ENCODE peak calls at places on chromosome X, in six cellular contexts. One of them, this sample, is unnamed.

GRCh38 chrX:15522464-15522863 is 21.9 kb downstream of the BMX start:
- DNase-seq in dorsolateral prefrontal cortex: no peak
- DNase-seq in BE2C: no peak
- DNase-seq in bronchial epithelial cell: no peak
- DNase-seq in kidney epithelial cell: no peak
- DNase-seq in fibroblast of mammary gland: no peak
- DNase-seq in this sample: no peak

GRCh38 chrX:7316280-7316679 is 168.3 kb upstream of the PUDP start:
- DNase-seq in dorsolateral prefrontal cortex: no peak
- DNase-seq in BE2C: no peak
- DNase-seq in bronchial epithelial cell: peak
- DNase-seq in kidney epithelial cell: no peak
- DNase-seq in fibroblast of mammary gland: peak
- DNase-seq in this sample: no peak

GRCh38 chrX:84155938-84156337 is 32.1 kb downstream of the RPS6KA6 start:
- DNase-seq in dorsolateral prefrontal cortex: no peak
- DNase-seq in BE2C: no peak
- DNase-seq in bronchial epithelial cell: peak
- DNase-seq in kidney epithelial cell: no peak
- DNase-seq in fibroblast of mammary gland: peak
- DNase-seq in this sample: no peak

GRCh38 chrX:103552236-103552635 is 32.9 kb upstream of the RAB40A start:
- DNase-seq in dorsolateral prefrontal cortex: no peak
- DNase-seq in BE2C: no peak
- DNase-seq in bronchial epithelial cell: no peak
- DNase-seq in kidney epithelial cell: no peak
- DNase-seq in fibroblast of mammary gland: peak
- DNase-seq in this sample: no peak

GRCh38 chrX:101393530-101394305 is 2.9 kb downstream of the RPL36A start:
- DNase-seq in dorsolateral prefrontal cortex: no peak
- DNase-seq in BE2C: no peak
- DNase-seq in bronchial epithelial cell: no peak
- DNase-seq in kidney epithelial cell: no peak
- DNase-seq in fibroblast of mammary gland: peak
- DNase-seq in this sample: no peak

GRCh38 chrX:47513697-47514085 is 30.7 kb upstream of the ZNF41 start:
- DNase-seq in dorsolateral prefrontal cortex: no peak
- DNase-seq in BE2C: no peak
- DNase-seq in bronchial epithelial cell: no peak
- DNase-seq in kidney epithelial cell: no peak
- DNase-seq in fibroblast of mammary gland: peak
- DNase-seq in this sample: no peak

GRCh38 chrX:152480269-152481212 is 29.4 kb upstream of the GABRA3 start:
- DNase-seq in dorsolateral prefrontal cortex: no peak
- DNase-seq in BE2C: no peak
- DNase-seq in bronchial epithelial cell: no peak
- DNase-seq in kidney epithelial cell: no peak
- DNase-seq in fibroblast of mammary gland: no peak
- DNase-seq in this sample: no peak

GRCh38 chrX:132743086-132743485 is 215.3 kb downstream of the HS6ST2 start:
- DNase-seq in dorsolateral prefrontal cortex: no peak
- DNase-seq in BE2C: no peak
- DNase-seq in bronchial epithelial cell: no peak
- DNase-seq in kidney epithelial cell: no peak
- DNase-seq in fibroblast of mammary gland: no peak
- DNase-seq in this sample: no peak

GRCh38 chrX:154980330-154981115 is 42.0 kb downstream of the F8 start:
- DNase-seq in dorsolateral prefrontal cortex: peak
- DNase-seq in BE2C: peak
- DNase-seq in bronchial epithelial cell: peak
- DNase-seq in kidney epithelial cell: peak
- DNase-seq in fibroblast of mammary gland: peak
- DNase-seq in this sample: peak

GRCh38 chrX:264634-265455 is 16.3 kb upstream of the PLCXD1 start:
- DNase-seq in dorsolateral prefrontal cortex: no peak
- DNase-seq in BE2C: no peak
- DNase-seq in bronchial epithelial cell: peak
- DNase-seq in kidney epithelial cell: no peak
- DNase-seq in fibroblast of mammary gland: peak
- DNase-seq in this sample: no peak

GRCh38 chrX:71996138-71996537 is 85.5 kb downstream of the NHSL2 start:
- DNase-seq in dorsolateral prefrontal cortex: no peak
- DNase-seq in BE2C: no peak
- DNase-seq in bronchial epithelial cell: no peak
- DNase-seq in kidney epithelial cell: no peak
- DNase-seq in fibroblast of mammary gland: no peak
- DNase-seq in this sample: no peak

GRCh38 chrX:68710870-68711576 is 63.6 kb downstream of the STARD8 start:
- DNase-seq in dorsolateral prefrontal cortex: no peak
- DNase-seq in BE2C: peak
- DNase-seq in bronchial epithelial cell: peak
- DNase-seq in kidney epithelial cell: no peak
- DNase-seq in fibroblast of mammary gland: peak
- DNase-seq in this sample: peak

GRCh38 chrX:109830704-109831206 is 97.7 kb upstream of the ACSL4 start:
- DNase-seq in dorsolateral prefrontal cortex: no peak
- DNase-seq in BE2C: no peak
- DNase-seq in bronchial epithelial cell: peak
- DNase-seq in kidney epithelial cell: peak
- DNase-seq in fibroblast of mammary gland: peak
- DNase-seq in this sample: no peak

GRCh38 chrX:11341274-11342256 is 48.4 kb downstream of the AMELX start:
- DNase-seq in dorsolateral prefrontal cortex: no peak
- DNase-seq in BE2C: no peak
- DNase-seq in bronchial epithelial cell: peak
- DNase-seq in kidney epithelial cell: peak
- DNase-seq in fibroblast of mammary gland: peak
- DNase-seq in this sample: peak

GRCh38 chrX:95055991-95056390 is 1382.0 kb downstream of the FAM133A start:
- DNase-seq in dorsolateral prefrontal cortex: no peak
- DNase-seq in BE2C: no peak
- DNase-seq in bronchial epithelial cell: peak
- DNase-seq in kidney epithelial cell: no peak
- DNase-seq in fibroblast of mammary gland: no peak
- DNase-seq in this sample: no peak

GRCh38 chrX:28586891-28587635 is at the start of gene IL1RAPL1:
- DNase-seq in dorsolateral prefrontal cortex: peak
- DNase-seq in BE2C: no peak
- DNase-seq in bronchial epithelial cell: peak
- DNase-seq in kidney epithelial cell: peak
- DNase-seq in fibroblast of mammary gland: peak
- DNase-seq in this sample: peak

GRCh38 chrX:109384569-109385174 is 97.2 kb downstream of the GUCY2F start:
- DNase-seq in dorsolateral prefrontal cortex: no peak
- DNase-seq in BE2C: peak
- DNase-seq in bronchial epithelial cell: no peak
- DNase-seq in kidney epithelial cell: no peak
- DNase-seq in fibroblast of mammary gland: peak
- DNase-seq in this sample: no peak

GRCh38 chrX:42289492-42290385 is 366.4 kb upstream of the CASK start:
- DNase-seq in dorsolateral prefrontal cortex: no peak
- DNase-seq in BE2C: no peak
- DNase-seq in bronchial epithelial cell: no peak
- DNase-seq in kidney epithelial cell: no peak
- DNase-seq in fibroblast of mammary gland: no peak
- DNase-seq in this sample: no peak

GRCh38 chrX:54288277-54288676 is 69.6 kb downstream of the WNK3 start:
- DNase-seq in dorsolateral prefrontal cortex: no peak
- DNase-seq in BE2C: no peak
- DNase-seq in bronchial epithelial cell: peak
- DNase-seq in kidney epithelial cell: no peak
- DNase-seq in fibroblast of mammary gland: peak
- DNase-seq in this sample: peak

GRCh38 chrX:40607381-40607780 is 15.8 kb upstream of the MPC1L start:
- DNase-seq in dorsolateral prefrontal cortex: no peak
- DNase-seq in BE2C: no peak
- DNase-seq in bronchial epithelial cell: no peak
- DNase-seq in kidney epithelial cell: no peak
- DNase-seq in fibroblast of mammary gland: no peak
- DNase-seq in this sample: no peak

GRCh38 chrX:69107231-69107739 is 58.0 kb downstream of the PJA1 start:
- DNase-seq in dorsolateral prefrontal cortex: no peak
- DNase-seq in BE2C: peak
- DNase-seq in bronchial epithelial cell: no peak
- DNase-seq in kidney epithelial cell: no peak
- DNase-seq in fibroblast of mammary gland: no peak
- DNase-seq in this sample: no peak

GRCh38 chrX:17632942-17633341 is 104.4 kb upstream of the SCML1 start:
- DNase-seq in dorsolateral prefrontal cortex: no peak
- DNase-seq in BE2C: no peak
- DNase-seq in bronchial epithelial cell: peak
- DNase-seq in kidney epithelial cell: no peak
- DNase-seq in fibroblast of mammary gland: peak
- DNase-seq in this sample: no peak

GRCh38 chrX:154398668-154399526 is 720 bp downstream of the RPL10 start:
- DNase-seq in dorsolateral prefrontal cortex: peak
- DNase-seq in BE2C: peak
- DNase-seq in bronchial epithelial cell: no peak
- DNase-seq in kidney epithelial cell: no peak
- DNase-seq in fibroblast of mammary gland: peak
- DNase-seq in this sample: peak

GRCh38 chrX:46268429-46268828 is 276.8 kb downstream of the ZNF674 start:
- DNase-seq in dorsolateral prefrontal cortex: no peak
- DNase-seq in BE2C: no peak
- DNase-seq in bronchial epithelial cell: peak
- DNase-seq in kidney epithelial cell: peak
- DNase-seq in fibroblast of mammary gland: peak
- DNase-seq in this sample: peak

GRCh38 chrX:44303119-44303518 is 40.4 kb downstream of the EFHC2 start:
- DNase-seq in dorsolateral prefrontal cortex: no peak
- DNase-seq in BE2C: no peak
- DNase-seq in bronchial epithelial cell: no peak
- DNase-seq in kidney epithelial cell: no peak
- DNase-seq in fibroblast of mammary gland: no peak
- DNase-seq in this sample: no peak
- TF ChIP-seq CTCF in dorsolateral prefrontal cortex: no peak
- TF ChIP-seq CTCF in BE2C: peak
- TF ChIP-seq CTCF in bronchial epithelial cell: no peak
- TF ChIP-seq CTCF in kidney epithelial cell: no peak
- TF ChIP-seq CTCF in fibroblast of mammary gland: no peak
- TF ChIP-seq CTCF in this sample: no peak

GRCh38 chrX:131703646-131704045 is 159.8 kb downstream of the OR13H1 start:
- DNase-seq in dorsolateral prefrontal cortex: no peak
- DNase-seq in BE2C: no peak
- DNase-seq in bronchial epithelial cell: no peak
- DNase-seq in kidney epithelial cell: no peak
- DNase-seq in fibroblast of mammary gland: no peak
- DNase-seq in this sample: no peak

GRCh38 chrX:131709553-131709952 is 165.7 kb downstream of the OR13H1 start:
- DNase-seq in dorsolateral prefrontal cortex: no peak
- DNase-seq in BE2C: no peak
- DNase-seq in bronchial epithelial cell: no peak
- DNase-seq in kidney epithelial cell: no peak
- DNase-seq in fibroblast of mammary gland: no peak
- DNase-seq in this sample: no peak

GRCh38 chrX:131704136-131704695 is 160.3 kb downstream of the OR13H1 start:
- DNase-seq in dorsolateral prefrontal cortex: peak
- DNase-seq in BE2C: no peak
- DNase-seq in bronchial epithelial cell: no peak
- DNase-seq in kidney epithelial cell: peak
- DNase-seq in fibroblast of mammary gland: peak
- DNase-seq in this sample: no peak
- TF ChIP-seq CTCF in dorsolateral prefrontal cortex: peak
- TF ChIP-seq CTCF in BE2C: no peak
- TF ChIP-seq CTCF in bronchial epithelial cell: no peak
- TF ChIP-seq CTCF in kidney epithelial cell: peak
- TF ChIP-seq CTCF in fibroblast of mammary gland: peak
- TF ChIP-seq CTCF in this sample: no peak

DNA sequence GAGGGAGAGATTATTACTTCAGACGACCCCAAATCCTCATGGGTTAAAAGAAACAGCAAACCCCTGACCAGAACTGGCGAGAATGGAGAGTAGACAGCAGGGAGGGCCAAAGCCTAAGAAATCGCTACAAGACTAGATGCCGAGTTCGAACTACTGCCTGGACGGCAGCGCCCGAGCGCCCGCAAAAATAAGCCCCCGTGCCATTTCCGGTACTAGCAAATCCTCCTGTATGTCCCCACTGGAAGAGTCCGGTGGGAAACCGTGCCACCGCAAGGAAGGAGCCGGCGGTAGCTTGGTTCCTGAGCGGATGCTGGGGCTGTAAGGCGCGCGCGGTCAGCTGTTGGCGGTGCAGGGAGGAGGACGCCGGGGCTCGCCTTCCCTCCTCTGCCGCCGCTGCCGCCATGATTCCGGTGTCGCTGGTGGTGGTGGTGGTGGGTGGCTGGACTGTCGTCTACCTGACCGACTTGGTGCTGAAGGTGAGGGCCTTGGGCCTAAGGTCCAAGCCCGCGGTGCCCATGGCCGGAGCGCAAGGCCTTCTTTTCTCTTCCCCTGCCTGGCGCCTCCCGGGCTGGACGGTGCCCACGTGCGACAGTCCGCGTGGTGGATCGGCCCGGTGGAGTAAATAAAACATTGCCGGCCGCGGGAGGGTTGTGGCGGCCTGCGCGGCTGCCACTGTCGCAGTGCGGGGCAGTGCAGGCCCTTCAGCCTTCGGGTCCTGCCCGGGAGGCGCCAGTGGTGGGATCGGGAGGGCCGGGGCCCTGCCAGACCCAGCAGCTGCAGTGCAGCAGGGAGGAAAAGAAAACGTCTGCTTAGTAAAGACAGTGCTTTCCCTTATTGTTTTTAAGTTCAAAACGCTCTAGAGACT is at the start of gene MBTPS2:
- DNase-seq in dorsolateral prefrontal cortex: peak
- DNase-seq in BE2C: peak
- DNase-seq in bronchial epithelial cell: peak
- DNase-seq in kidney epithelial cell: peak
- DNase-seq in fibroblast of mammary gland: peak
- DNase-seq in this sample: peak
- TF ChIP-seq CTCF in dorsolateral prefrontal cortex: peak
- TF ChIP-seq CTCF in BE2C: peak
- TF ChIP-seq CTCF in bronchial epithelial cell: peak
- TF ChIP-seq CTCF in kidney epithelial cell: peak
- TF ChIP-seq CTCF in fibroblast of mammary gland: peak
- TF ChIP-seq CTCF in this sample: peak

GRCh38 chrX:14347523-14347922 is 181.8 kb upstream of the GLRA2 start:
- DNase-seq in dorsolateral prefrontal cortex: no peak
- DNase-seq in BE2C: no peak
- DNase-seq in bronchial epithelial cell: no peak
- DNase-seq in kidney epithelial cell: no peak
- DNase-seq in fibroblast of mammary gland: no peak
- DNase-seq in this sample: no peak

DNA sequence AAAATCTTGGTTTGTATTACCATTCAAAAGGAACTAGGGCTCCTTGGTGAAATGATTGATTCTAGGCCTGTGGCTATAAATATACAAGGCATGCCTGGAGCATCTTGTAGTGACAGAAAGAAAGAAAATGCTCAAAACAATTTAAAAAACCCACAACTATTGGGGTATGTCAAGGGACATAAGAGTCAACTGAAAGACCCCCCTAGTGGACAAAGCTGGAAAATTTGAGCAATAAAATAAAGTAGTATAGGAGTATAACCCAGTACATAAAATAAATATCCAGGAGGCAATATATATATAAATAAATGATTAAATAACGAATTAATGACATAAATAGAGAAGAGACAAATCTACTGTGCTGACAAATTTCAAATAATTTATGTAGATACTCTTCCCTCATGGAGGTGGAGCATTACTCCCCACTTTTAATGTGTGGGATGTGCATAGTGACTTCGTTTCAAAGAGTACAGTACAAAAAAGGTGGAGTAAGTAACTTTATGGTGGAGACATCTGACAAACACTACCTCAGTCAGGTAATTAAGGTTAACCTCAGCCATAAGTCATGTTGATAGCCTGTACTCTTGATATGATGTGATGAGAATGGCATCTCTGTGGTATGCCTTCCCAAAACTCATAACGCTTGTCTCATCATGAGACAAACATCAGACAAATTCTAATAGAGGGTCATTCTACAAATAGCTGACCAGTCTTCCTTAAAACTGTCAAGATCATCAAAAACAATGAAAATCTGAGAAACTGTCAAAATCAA is 185.0 kb upstream of the GLRA2 start:
- DNase-seq in dorsolateral prefrontal cortex: no peak
- DNase-seq in BE2C: no peak
- DNase-seq in bronchial epithelial cell: peak
- DNase-seq in kidney epithelial cell: no peak
- DNase-seq in fibroblast of mammary gland: no peak
- DNase-seq in this sample: peak
- TF ChIP-seq CTCF in dorsolateral prefrontal cortex: no peak
- TF ChIP-seq CTCF in BE2C: peak
- TF ChIP-seq CTCF in bronchial epithelial cell: no peak
- TF ChIP-seq CTCF in kidney epithelial cell: no peak
- TF ChIP-seq CTCF in fibroblast of mammary gland: no peak
- TF ChIP-seq CTCF in this sample: no peak